ENCODE peak calls at places on chromosomes 5 and 9, in nine cellular contexts. D is stimulated activated CD8-positive, alpha-beta memory T cell treated with anti-CD3 and anti-CD28 coated beads, Interleukin-15, amount 100 ng/mL, for 4 hours; V is KBM-7; C is midbrain; W is left ventricle myocardium inferior; R is anterior cingulate cortex; S is dorsolateral prefrontal cortex; A is NCI-H1092; U is AML-193. N is an unnamed sample.

GRCh38 chr5:82307431-82307830 is 29.3 kb upstream of the RPS23 start:
- DNase-seq in A (no peak), V (no peak), W (no peak), C (no peak), U (no peak), R (no peak), S (no peak), D (no peak), N (peak)

GRCh38 chr5:38497946-38498345 is 58.5 kb downstream of the LIFR start:
- DNase-seq in U (no peak), W (no peak), S (no peak), R (no peak), D (no peak), V (no peak), A (no peak), C (peak), N (no peak)

GRCh38 chr5:130231786-130232185 is 327.5 kb downstream of the CHSY3 start:
- DNase-seq in U (no peak), R (no peak), W (no peak), S (no peak), C (no peak), A (no peak), V (no peak), D (no peak), N (no peak)

GRCh38 chr9:138073808-138074207 is 196.2 kb downstream of the CACNA1B start:
- DNase-seq in A (no peak), S (no peak), R (no peak), C (no peak), D (no peak), W (no peak), V (no peak), U (no peak), N (no peak)

GRCh38 chr5:671459-672328 is 21.5 kb downstream of the TPPP start:
- DNase-seq in A (peak), D (peak), S (peak), R (peak), W (peak), C (peak), U (peak), V (peak), N (peak)

GRCh38 chr9:123378956-123379660 is 23.1 kb downstream of the CRB2 start:
- DNase-seq in S (no peak), D (no peak), C (no peak), U (no peak), W (no peak), V (no peak), A (no peak), R (no peak), N (no peak)

GRCh38 chr5:57232293-57233033 is 58.6 kb downstream of the GPBP1 start:
- DNase-seq in D (no peak), W (no peak), C (no peak), U (no peak), A (no peak), R (no peak), V (no peak), S (no peak), N (no peak)

GRCh38 chr5:50727149-50727496 is 60.7 kb downstream of the PARP8 start:
- DNase-seq in V (peak), S (no peak), W (no peak), R (no peak), D (no peak), C (no peak), A (no peak), U (no peak), N (no peak)

GRCh38 chr9:38066907-38067610 is 2.0 kb downstream of the SHB start:
- DNase-seq in U (no peak), A (no peak), V (peak), C (no peak), S (no peak), D (no peak), R (peak), W (peak), N (no peak)

GRCh38 chr9:72882117-72882775 is 70.6 kb downstream of the ALDH1A1 start:
- DNase-seq in W (peak), R (no peak), A (no peak), U (no peak), S (no peak), V (no peak), D (no peak), C (no peak), N (no peak)

GRCh38 chr5:64384761-64385160 is 121.1 kb upstream of the RGS7BP start:
- DNase-seq in U (peak), A (no peak), V (peak), R (no peak), D (no peak), C (no peak), W (no peak), S (no peak), N (peak)

GRCh38 chr5:122908662-122909061 is 63.2 kb downstream of the SNX24 start:
- DNase-seq in S (no peak), V (no peak), A (no peak), W (no peak), C (no peak), U (no peak), R (no peak), D (no peak), N (no peak)

GRCh38 chr9:12798066-12798770 is 23.4 kb downstream of the LURAP1L start:
- DNase-seq in A (no peak), S (no peak), W (no peak), V (no peak), D (no peak), U (no peak), C (no peak), R (no peak), N (no peak)

GRCh38 chr5:4880304-4880741 is 259.8 kb upstream of the ADAMTS16 start:
- DNase-seq in V (no peak), R (no peak), C (no peak), W (no peak), D (no peak), S (no peak), A (no peak), U (no peak), N (no peak)

GRCh38 chr9:31840702-31841101 is 543.7 kb upstream of the ACO1 start:
- DNase-seq in W (no peak), U (no peak), A (no peak), R (no peak), D (no peak), V (no peak), S (no peak), C (no peak), N (no peak)

GRCh38 chr5:1555808-1556681 is 32.3 kb upstream of the LPCAT1 start:
- DNase-seq in U (no peak), D (no peak), C (no peak), V (no peak), W (no peak), R (no peak), S (no peak), A (no peak), N (no peak)

GRCh38 chr9:123599781-123600180 is 243.8 kb downstream of the CRB2 start:
- DNase-seq in D (no peak), W (no peak), A (no peak), V (no peak), C (no peak), R (no peak), S (no peak), U (no peak), N (no peak)

GRCh38 chr9:37508834-37509206 is 23.1 kb downstream of the POLR1E start:
- DNase-seq in W (no peak), C (no peak), S (no peak), R (no peak), V (no peak), U (no peak), A (no peak), D (no peak), N (no peak)

GRCh38 chr5:176180781-176181180 is 57.4 kb upstream of the SIMC1 start:
- DNase-seq in A (no peak), D (no peak), V (no peak), U (no peak), R (no peak), W (no peak), C (no peak), S (no peak), N (no peak)

GRCh38 chr9:86734762-86735161 is 212.5 kb downstream of the GAS1 start:
- DNase-seq in U (no peak), S (no peak), R (no peak), W (no peak), D (no peak), A (no peak), V (no peak), C (no peak), N (peak)

GRCh38 chr5:153641183-153641688 is 150.8 kb downstream of the GRIA1 start:
- DNase-seq in C (no peak), U (no peak), R (no peak), A (no peak), W (no peak), S (no peak), D (no peak), V (no peak), N (no peak)

GRCh38 chr9:125889524-125890473 is 142.6 kb downstream of the PBX3 start:
- DNase-seq in U (no peak), W (peak), A (peak), R (peak), V (peak), C (peak), S (peak), D (no peak), N (peak)

GRCh38 chr5:132662925-132663770 is 5.2 kb downstream of the IL13 start:
- DNase-seq in D (no peak), U (no peak), S (no peak), W (no peak), A (no peak), R (no peak), V (peak), C (no peak), N (peak)

GRCh38 chr5:157459715-157460599 is at the start of gene NIPAL4:
- DNase-seq in A (no peak), S (no peak), D (peak), U (no peak), V (no peak), W (no peak), C (peak), R (peak), N (peak)

GRCh38 chr9:89139450-89139849 is 39.2 kb downstream of the SHC3 start:
- DNase-seq in W (no peak), D (no peak), S (no peak), C (no peak), R (no peak), A (no peak), U (no peak), V (no peak), N (no peak)

GRCh38 chr5:38426493-38426892 is 130.0 kb downstream of the LIFR start:
- DNase-seq in R (no peak), S (no peak), C (no peak), U (no peak), D (no peak), W (no peak), A (no peak), V (no peak), N (no peak)

GRCh38 chr5:573206-573605 is 38.9 kb upstream of the CEP72 start:
- DNase-seq in D (no peak), W (no peak), V (no peak), R (no peak), C (no peak), A (no peak), U (no peak), S (no peak), N (no peak)

GRCh38 chr9:37902804-37903580 is 935 bp downstream of the SLC25A51 start:
- DNase-seq in C (no peak), S (no peak), U (peak), W (no peak), R (no peak), A (no peak), D (no peak), V (no peak), N (peak)

GRCh38 chr5:86974910-86975309 is 292.8 kb upstream of the RASA1 start:
- DNase-seq in S (no peak), A (no peak), U (peak), W (no peak), D (no peak), C (no peak), R (no peak), V (no peak), N (no peak)

GRCh38 chr9:134131471-134132207 is 4.2 kb upstream of the WDR5 start:
- DNase-seq in R (no peak), A (no peak), U (no peak), W (no peak), V (no peak), D (no peak), S (no peak), C (no peak), N (no peak)

GRCh38 chr5:133688386-133688785 is 76.0 kb upstream of the FSTL4 start:
- DNase-seq in S (no peak), C (no peak), A (no peak), V (no peak), W (no peak), U (no peak), D (no peak), R (no peak), N (no peak)

GRCh38 chr9:94868462-94868861 is 142.0 kb downstream of the AOPEP start:
- DNase-seq in U (no peak), S (no peak), C (no peak), R (no peak), A (no peak), D (no peak), W (no peak), V (no peak), N (no peak)

GRCh38 chr5:59174248-59174844 is 591.5 kb downstream of the RAB3C start:
- DNase-seq in A (no peak), V (peak), R (no peak), C (peak), S (no peak), U (peak), W (no peak), D (peak), N (peak)

N was measured in AG08396.